ENCODE peak calls at places on chromosomes 6 and 20, in five cellular contexts. One of them, this sample, is unnamed.
A peak's percentile ranks its signal among the peaks of the same experiment; 100 is the strongest.

GRCh38 chr6:37115236-37115894 is 54.6 kb upstream of the PIM1 start:
- DNase-seq in SK-N-SH: no peak
- DNase-seq in K562: no peak
- DNase-seq in HepG2: no peak
- DNase-seq in GM12878: no peak
- DNase-seq in this sample: no peak

GRCh38 chr6:144190593-144190992 is 40.3 kb downstream of the STX11 start:
- DNase-seq in GM12878: no peak
- DNase-seq in SK-N-SH: no peak
- DNase-seq in K562: no peak
- DNase-seq in HepG2: no peak
- DNase-seq in this sample: no peak

GRCh38 chr6:111173341-111173740 is 86.0 kb downstream of the SLC16A10 start:
- DNase-seq in SK-N-SH: no peak
- DNase-seq in HepG2: no peak
- DNase-seq in GM12878: no peak
- DNase-seq in K562: no peak
- DNase-seq in this sample: no peak

GRCh38 chr6:164331026-164331425 is 916.5 kb downstream of the QKI start:
- DNase-seq in K562: peak; percentile 18
- DNase-seq in SK-N-SH: no peak
- DNase-seq in HepG2: no peak
- DNase-seq in GM12878: no peak
- DNase-seq in this sample: no peak

GRCh38 chr6:90295854-90296345 is 743 bp downstream of the BACH2 start:
- DNase-seq in HepG2: no peak
- DNase-seq in SK-N-SH: peak; percentile 81
- DNase-seq in K562: peak; percentile 67
- DNase-seq in GM12878: no peak
- DNase-seq in this sample: peak; percentile 52

GRCh38 chr6:144986271-144986670 is 701.1 kb downstream of the UTRN start:
- DNase-seq in SK-N-SH: no peak
- DNase-seq in GM12878: no peak
- DNase-seq in K562: no peak
- DNase-seq in HepG2: no peak
- DNase-seq in this sample: no peak

GRCh38 chr20:38961530-38962043 is 557 bp upstream of the DHX35 start:
- DNase-seq in GM12878: no peak
- DNase-seq in HepG2: no peak
- DNase-seq in SK-N-SH: no peak
- DNase-seq in K562: no peak
- DNase-seq in this sample: no peak

GRCh38 chr20:17225891-17226409 is 890 bp upstream of the PCSK2 start:
- DNase-seq in GM12878: no peak
- DNase-seq in HepG2: no peak
- DNase-seq in SK-N-SH: peak; percentile 31
- DNase-seq in K562: no peak
- DNase-seq in this sample: peak; percentile 7

GRCh38 chr20:9989066-9989724 is 45.6 kb upstream of the ANKEF1 start:
- DNase-seq in SK-N-SH: no peak
- DNase-seq in K562: no peak
- DNase-seq in HepG2: no peak
- DNase-seq in GM12878: no peak
- DNase-seq in this sample: no peak

GRCh38 chr6:121443953-121444590 is 8.6 kb downstream of the GJA1 start:
- DNase-seq in HepG2: no peak
- DNase-seq in GM12878: no peak
- DNase-seq in SK-N-SH: no peak
- DNase-seq in K562: no peak
- DNase-seq in this sample: no peak

GRCh38 chr20:10603971-10604864 is 69.6 kb downstream of the JAG1 start:
- DNase-seq in SK-N-SH: no peak
- DNase-seq in K562: no peak
- DNase-seq in GM12878: no peak
- DNase-seq in HepG2: peak; percentile 99
- DNase-seq in this sample: no peak

GRCh38 chr6:158999154-158999668 is 791 bp downstream of the RSPH3 start:
- DNase-seq in K562: no peak
- DNase-seq in SK-N-SH: no peak
- DNase-seq in HepG2: no peak
- DNase-seq in GM12878: no peak
- DNase-seq in this sample: no peak

GRCh38 chr20:10634683-10635411 is 39.0 kb downstream of the JAG1 start:
- DNase-seq in SK-N-SH: no peak
- DNase-seq in HepG2: no peak
- DNase-seq in GM12878: no peak
- DNase-seq in K562: no peak
- DNase-seq in this sample: no peak

GRCh38 chr20:44038681-44039123 is 124.0 kb downstream of the TOX2 start:
- DNase-seq in HepG2: no peak
- DNase-seq in GM12878: no peak
- DNase-seq in K562: no peak
- DNase-seq in SK-N-SH: peak; percentile 72
- DNase-seq in this sample: no peak

GRCh38 chr6:134235937-134236751 is 81.8 kb downstream of the SGK1 start:
- DNase-seq in SK-N-SH: no peak
- DNase-seq in K562: peak; percentile 52
- DNase-seq in HepG2: no peak
- DNase-seq in GM12878: peak; percentile 77
- DNase-seq in this sample: no peak

GRCh38 chr6:166586424-166587156 is at the start of gene RAMACL:
- DNase-seq in HepG2: no peak
- DNase-seq in GM12878: peak; percentile 52
- DNase-seq in SK-N-SH: peak; percentile 73
- DNase-seq in K562: peak; percentile 37
- DNase-seq in this sample: peak; percentile 66

GRCh38 chr20:53422039-53422438 is 171.6 kb downstream of the ZNF217 start:
- DNase-seq in K562: peak; percentile 27
- DNase-seq in HepG2: no peak
- DNase-seq in SK-N-SH: no peak
- DNase-seq in GM12878: no peak
- DNase-seq in this sample: no peak

GRCh38 chr20:37734228-37734980 is 40.6 kb downstream of the CTNNBL1 start:
- DNase-seq in SK-N-SH: peak; percentile 53
- DNase-seq in HepG2: no peak
- DNase-seq in GM12878: no peak
- DNase-seq in K562: no peak
- DNase-seq in this sample: no peak

GRCh38 chr20:4230651-4231050 is 215.3 kb upstream of the RNF24 start:
- DNase-seq in K562: peak; percentile 23
- DNase-seq in SK-N-SH: no peak
- DNase-seq in HepG2: no peak
- DNase-seq in GM12878: no peak
- DNase-seq in this sample: no peak

GRCh38 chr20:39986231-39986904 is 702.7 kb downstream of the MAFB start:
- DNase-seq in GM12878: no peak
- DNase-seq in K562: no peak
- DNase-seq in SK-N-SH: peak; percentile 29
- DNase-seq in HepG2: no peak
- DNase-seq in this sample: no peak

GRCh38 chr20:32052090-32052791 is at the start of gene HCK:
- DNase-seq in GM12878: no peak
- DNase-seq in HepG2: no peak
- DNase-seq in K562: no peak
- DNase-seq in SK-N-SH: peak; percentile 57
- DNase-seq in this sample: no peak

GRCh38 chr6:101640131-101640530 is 246.6 kb downstream of the GRIK2 start:
- DNase-seq in K562: no peak
- DNase-seq in HepG2: no peak
- DNase-seq in SK-N-SH: no peak
- DNase-seq in GM12878: no peak
- DNase-seq in this sample: no peak

GRCh38 chr20:33175123-33175522 is 7.2 kb downstream of the BPIFA2 start:
- DNase-seq in GM12878: no peak
- DNase-seq in SK-N-SH: no peak
- DNase-seq in HepG2: no peak
- DNase-seq in K562: no peak
- DNase-seq in this sample: no peak

GRCh38 chr20:59031326-59032022 is 661 bp downstream of the ATP5F1E start:
- DNase-seq in SK-N-SH: no peak
- DNase-seq in HepG2: peak; percentile 31
- DNase-seq in GM12878: no peak
- DNase-seq in K562: no peak
- DNase-seq in this sample: no peak
- TF ChIP-seq FOXM1 in SK-N-SH: no peak
- TF ChIP-seq FOXM1 in HepG2: no peak
- TF ChIP-seq FOXM1 in GM12878: no peak
- TF ChIP-seq FOXM1 in K562: no peak
- TF ChIP-seq FOXM1 in this sample: no peak

DNA sequence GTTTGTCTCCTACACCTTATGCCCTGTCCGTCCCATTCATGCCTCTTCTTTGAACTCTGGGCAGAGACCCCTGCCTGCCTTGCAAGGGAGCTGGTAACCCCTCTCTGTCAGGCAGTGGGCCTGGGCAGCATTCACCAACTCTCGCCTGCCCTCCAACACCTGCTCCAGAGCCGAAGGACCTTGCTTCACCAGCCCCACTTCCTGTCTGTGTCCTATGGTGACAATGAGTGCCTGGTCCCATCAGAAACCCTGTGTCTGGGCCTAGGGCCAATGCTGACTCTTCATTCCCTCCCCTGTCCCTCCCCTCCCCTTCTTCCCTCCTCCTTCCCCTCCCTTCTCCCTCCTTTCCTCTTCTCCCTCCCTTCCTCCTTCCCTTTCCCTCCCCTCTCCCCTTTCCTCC is 22.8 kb upstream of the PCMTD2 start:
- DNase-seq in GM12878: no peak
- DNase-seq in K562: peak; percentile 39
- DNase-seq in SK-N-SH: no peak
- DNase-seq in HepG2: no peak
- DNase-seq in this sample: no peak
- TF ChIP-seq FOXM1 in GM12878: no peak
- TF ChIP-seq FOXM1 in K562: no peak
- TF ChIP-seq FOXM1 in SK-N-SH: no peak
- TF ChIP-seq FOXM1 in HepG2: no peak
- TF ChIP-seq FOXM1 in this sample: no peak

GRCh38 chr20:57263767-57264150 is 2.7 kb downstream of the BMP7 start:
- DNase-seq in K562: no peak
- DNase-seq in SK-N-SH: no peak
- DNase-seq in HepG2: no peak
- DNase-seq in GM12878: no peak
- DNase-seq in this sample: no peak
- TF ChIP-seq FOXM1 in K562: no peak
- TF ChIP-seq FOXM1 in SK-N-SH: no peak
- TF ChIP-seq FOXM1 in HepG2: no peak
- TF ChIP-seq FOXM1 in GM12878: no peak
- TF ChIP-seq FOXM1 in this sample: no peak

GRCh38 chr6:25173951-25174474 is 105.2 kb upstream of the CARMIL1 start:
- DNase-seq in K562: no peak
- DNase-seq in HepG2: peak; percentile 60
- DNase-seq in GM12878: no peak
- DNase-seq in SK-N-SH: no peak
- DNase-seq in this sample: no peak

GRCh38 chr6:25175656-25176055 is 103.5 kb upstream of the CARMIL1 start:
- DNase-seq in GM12878: no peak
- DNase-seq in HepG2: no peak
- DNase-seq in K562: no peak
- DNase-seq in SK-N-SH: no peak
- DNase-seq in this sample: no peak

GRCh38 chr6:25175216-25175615 is 104.0 kb upstream of the CARMIL1 start:
- DNase-seq in GM12878: no peak
- DNase-seq in HepG2: no peak
- DNase-seq in K562: no peak
- DNase-seq in SK-N-SH: no peak
- DNase-seq in this sample: no peak

GRCh38 chr6:25173232-25173631 is 105.9 kb upstream of the CARMIL1 start:
- DNase-seq in HepG2: no peak
- DNase-seq in SK-N-SH: no peak
- DNase-seq in K562: no peak
- DNase-seq in GM12878: no peak
- DNase-seq in this sample: no peak

DNA sequence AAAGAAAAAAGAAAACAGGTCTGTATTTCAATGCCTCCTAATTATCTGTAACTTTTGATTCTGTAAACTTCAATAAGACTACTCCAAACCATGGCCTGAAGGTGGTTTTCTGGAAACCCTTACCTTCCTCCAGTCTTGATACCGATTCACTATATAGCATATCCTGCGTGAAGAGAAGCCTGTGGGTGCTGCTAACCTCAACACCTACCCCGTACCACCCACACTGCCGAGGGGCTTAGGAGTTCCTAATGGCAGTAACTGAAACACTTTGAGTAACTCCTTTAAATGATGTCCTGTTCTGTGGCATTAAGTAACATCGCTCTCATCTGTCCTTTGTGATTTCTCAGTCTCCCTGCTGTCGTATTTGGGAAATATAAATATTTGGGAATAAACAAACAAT is 104.5 kb upstream of the CARMIL1 start:
- DNase-seq in SK-N-SH: no peak
- DNase-seq in K562: no peak
- DNase-seq in GM12878: no peak
- DNase-seq in HepG2: no peak
- DNase-seq in this sample: no peak
- TF ChIP-seq FOXM1 in SK-N-SH: no peak
- TF ChIP-seq FOXM1 in K562: no peak
- TF ChIP-seq FOXM1 in GM12878: no peak
- TF ChIP-seq FOXM1 in HepG2: no peak
- TF ChIP-seq FOXM1 in this sample: no peak

This sample was measured in HEK293T.